ENCODE peak calls at places on chromosome 19, in seven cellular contexts. G is AG04450, W is cardiac muscle cell, H is GM12878, T is bronchial epithelial cell, P is tibial nerve, I is fibroblast of the aortic adventitia. D is an unnamed sample.
A peak's percentile ranks its signal among the peaks of the same experiment; 100 is the strongest.

GRCh38 chr19:17625043-17625442 is 63.1 kb downstream of the UNC13A start:
- DNase-seq in P (no peak), T (no peak), I (no peak), W (no peak), G (no peak), H (no peak), D (no peak)

GRCh38 chr19:3699071-3699740 is 1.1 kb downstream of the PIP5K1C start:
- DNase-seq in I (peak; percentile 47), T (peak; percentile 15), P (peak; percentile 52), G (no peak), H (no peak), W (peak; percentile 56), D (no peak)

GRCh38 chr19:33143897-33144405 is 12.0 kb downstream of the WDR88 start:
- DNase-seq in G (peak; percentile 6), H (no peak), I (peak; percentile 72), T (peak; percentile 27), W (peak; percentile 68), P (peak; percentile 60), D (no peak)

GRCh38 chr19:34808566-34808965 is 35.6 kb upstream of the ZNF599 start:
- DNase-seq in W (peak; percentile 73), T (peak; percentile 88), P (no peak), H (no peak), I (peak; percentile 53), G (peak; percentile 20), D (peak; percentile 1)

GRCh38 chr19:24159707-24160106 is 72.7 kb downstream of the ZNF254 start:
- DNase-seq in G (no peak), I (no peak), H (no peak), T (peak; percentile 43), P (no peak), W (peak; percentile 4), D (no peak)

GRCh38 chr19:42252365-42253244 is 2.3 kb downstream of the ERF start:
- DNase-seq in W (peak; percentile 68), G (no peak), I (peak; percentile 54), H (no peak), P (no peak), T (peak; percentile 43), D (no peak)

GRCh38 chr19:9786342-9786741 is 17.8 kb upstream of the ZNF846 start:
- DNase-seq in I (no peak), G (no peak), W (no peak), H (no peak), T (no peak), P (no peak), D (no peak)

GRCh38 chr19:35908977-35909683 is 1.0 kb upstream of the TYROBP start:
- DNase-seq in W (no peak), I (no peak), H (no peak), G (no peak), T (no peak), P (peak; percentile 73), D (no peak)

GRCh38 chr19:52211926-52212571 is 22.2 kb downstream of the PPP2R1A start:
- DNase-seq in P (no peak), W (no peak), T (no peak), I (no peak), G (no peak), H (no peak), D (no peak)

GRCh38 chr19:56314018-56314583 is 538 bp downstream of the ZSCAN5A start:
- DNase-seq in G (no peak), H (no peak), I (no peak), T (no peak), W (no peak), P (peak; percentile 9), D (no peak)

GRCh38 chr19:38684078-38684861 is 36.8 kb downstream of the ACTN4 start:
- DNase-seq in H (no peak), P (no peak), I (peak; percentile 95), T (peak; percentile 94), W (peak; percentile 94), G (no peak), D (peak; percentile 83)

GRCh38 chr19:32658075-32658474 is 16.9 kb downstream of the ANKRD27 start:
- DNase-seq in G (no peak), H (no peak), W (no peak), P (no peak), I (no peak), T (no peak), D (no peak)

GRCh38 chr19:7637374-7638256 is 705 bp downstream of the STXBP2 start:
- DNase-seq in H (no peak), G (no peak), I (no peak), P (no peak), W (peak; percentile 57), T (no peak), D (no peak)

GRCh38 chr19:18499055-18499775 is 22.7 kb downstream of the ELL start:
- DNase-seq in G (no peak), T (no peak), P (no peak), W (no peak), I (no peak), H (no peak), D (no peak)

GRCh38 chr19:21586341-21587116 is 81.1 kb downstream of the ZNF429 start:
- DNase-seq in T (no peak), W (no peak), G (no peak), H (no peak), I (no peak), P (no peak), D (no peak)

GRCh38 chr19:29084266-29084665 is 128.7 kb downstream of the UQCRFS1 start:
- DNase-seq in T (no peak), P (no peak), I (peak; percentile 13), W (peak; percentile 7), G (no peak), H (no peak), D (no peak)

GRCh38 chr19:49217382-49217781 is 59.8 kb downstream of the TRPM4 start:
- DNase-seq in H (no peak), P (no peak), W (peak; percentile 84), G (no peak), T (no peak), I (peak; percentile 13), D (no peak)

GRCh38 chr19:10965398-10965797 is 4.6 kb downstream of the SMARCA4 start:
- DNase-seq in G (no peak), I (no peak), W (no peak), T (no peak), P (no peak), H (no peak), D (no peak)

GRCh38 chr19:10971107-10971715 is 10.4 kb downstream of the SMARCA4 start:
- DNase-seq in G (no peak), T (no peak), W (no peak), P (no peak), I (no peak), H (no peak), D (no peak)

GRCh38 chr19:10964903-10965302 is 4.1 kb downstream of the SMARCA4 start:
- DNase-seq in H (no peak), G (no peak), I (no peak), P (no peak), W (no peak), T (no peak), D (no peak)

GRCh38 chr19:10966809-10967208 is 6.0 kb downstream of the SMARCA4 start:
- DNase-seq in H (no peak), G (no peak), I (no peak), P (no peak), W (no peak), T (no peak), D (no peak)

DNA sequence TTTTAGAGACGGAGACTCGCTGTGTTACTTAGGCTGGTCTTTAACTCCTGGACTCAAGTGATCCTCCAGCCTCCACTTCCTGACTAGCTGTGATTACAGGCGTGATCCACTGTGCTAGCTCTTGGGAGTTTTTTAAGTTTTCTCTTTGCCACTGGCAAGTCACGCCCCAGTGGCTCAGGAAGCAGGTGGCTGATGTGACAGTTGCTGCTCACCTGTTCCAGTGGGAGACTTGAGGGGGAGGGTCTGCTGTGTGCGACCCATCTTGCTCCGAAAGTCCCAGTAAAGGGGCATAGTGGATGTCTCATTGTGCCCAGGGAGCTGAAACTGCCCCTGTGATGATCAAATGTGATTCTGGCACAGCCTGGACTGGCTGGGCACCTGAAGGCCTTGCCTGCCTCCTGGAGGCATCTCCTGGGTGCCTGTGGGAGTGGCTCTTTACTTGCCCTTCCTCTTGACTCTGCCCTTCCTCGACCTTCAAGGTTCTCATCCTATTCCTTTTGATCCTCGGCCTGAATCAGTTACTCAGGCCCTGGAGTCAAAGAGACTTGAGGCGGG is 7.8 kb downstream of the SMARCA4 start:
- DNase-seq in P (no peak), W (no peak), G (no peak), H (peak; percentile 41), T (no peak), I (no peak), D (no peak)
- H3K4me3 ChIP-seq in P (no peak overlapping the region), W (no peak overlapping the region), G (no peak overlapping the region), H (peak overlapping the region; percentile 50), T (no peak overlapping the region), I (no peak overlapping the region), D (no peak overlapping the region)

DNA sequence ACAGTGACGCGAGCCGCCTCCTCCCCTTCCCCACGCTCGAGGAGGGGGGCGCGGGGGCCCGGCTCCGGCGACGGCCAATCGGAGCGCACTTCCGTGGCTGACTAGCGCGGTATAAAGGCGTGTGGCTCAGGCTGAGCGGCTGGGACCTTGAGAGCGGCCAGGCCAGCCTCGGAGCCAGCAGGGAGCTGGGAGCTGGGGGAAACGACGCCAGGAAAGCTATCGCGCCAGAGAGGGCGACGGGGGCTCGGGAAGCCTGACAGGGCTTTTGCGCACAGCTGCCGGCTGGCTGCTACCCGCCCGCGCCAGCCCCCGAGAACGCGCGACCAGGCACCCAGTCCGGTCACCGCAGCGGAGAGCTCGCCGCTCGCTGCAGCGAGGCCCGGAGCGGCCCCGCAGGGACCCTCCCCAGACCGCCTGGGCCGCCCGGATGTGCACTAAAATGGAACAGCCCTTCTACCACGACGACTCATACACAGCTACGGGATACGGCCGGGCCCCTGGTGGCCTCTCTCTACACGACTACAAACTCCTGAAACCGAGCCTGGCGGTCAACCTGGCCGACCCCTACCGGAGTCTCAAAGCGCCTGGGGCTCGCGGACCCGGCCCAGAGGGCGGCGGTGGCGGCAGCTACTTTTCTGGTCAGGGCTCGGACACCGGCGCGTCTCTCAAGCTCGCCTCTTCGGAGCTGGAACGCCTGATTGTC is at the start of gene JUNB:
- DNase-seq in G (peak; percentile 94), H (peak; percentile 86), W (peak; percentile 99), P (peak; percentile 97), T (peak; percentile 88), I (peak; percentile 98), D (peak; percentile 92)
- TF ChIP-seq CTCF in G (peak; percentile 14), H (peak; percentile 1), W (no peak), P (peak; percentile 54), T (no peak), I (no peak), D (no peak)

DNA sequence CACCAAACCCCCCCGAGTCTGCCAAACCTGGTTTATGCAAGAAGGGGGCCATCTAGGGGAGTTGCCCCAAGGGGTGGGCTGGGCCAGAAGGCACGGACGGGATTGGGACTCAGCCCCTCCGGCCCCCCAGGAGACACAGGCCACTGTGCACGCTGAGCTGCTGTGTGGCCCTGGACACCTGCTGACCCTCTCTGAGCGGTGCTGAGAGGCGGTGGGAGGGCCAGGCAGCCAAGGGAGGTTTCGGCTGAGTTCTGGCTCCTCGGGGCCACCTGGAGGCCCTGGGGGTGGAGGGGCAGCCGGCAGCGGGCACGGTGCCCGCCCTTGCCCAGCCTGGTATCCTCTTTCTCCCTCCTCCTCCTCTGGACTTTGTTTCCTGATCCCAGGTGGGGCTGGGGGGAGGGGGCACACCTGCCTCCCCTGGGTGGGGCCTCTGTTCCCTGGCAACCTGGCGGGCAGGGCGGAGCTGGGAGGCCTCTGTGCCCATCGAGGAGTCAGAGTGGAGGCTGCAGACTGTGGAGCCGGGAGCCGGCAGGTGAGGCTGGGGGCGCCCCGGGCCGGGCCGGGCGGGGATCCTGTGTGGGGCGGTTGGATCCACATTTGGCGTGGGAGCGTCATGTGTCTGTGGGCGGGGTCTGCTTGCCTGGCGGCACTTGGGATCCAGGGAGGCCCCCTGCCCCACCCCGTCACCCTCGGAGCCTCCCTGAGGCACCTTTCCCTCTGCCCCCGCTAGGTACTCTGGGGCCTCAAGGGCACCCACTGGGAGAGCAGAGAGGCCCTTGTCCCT is at the start of gene MISP:
- DNase-seq in G (no peak), I (no peak), H (no peak), T (peak; percentile 66), W (no peak), P (no peak), D (no peak)
- H3K4me3 ChIP-seq in G (no peak within 1 kb of the TSS), I (no peak within 1 kb of the TSS), H (no peak within 1 kb of the TSS), T (peak within 1 kb of the TSS; percentile 58), W (no peak within 1 kb of the TSS), P (no peak within 1 kb of the TSS), D (no peak within 1 kb of the TSS)

GRCh38 chr19:37583340-37583739 is 11.3 kb downstream of the ZNF571 start:
- DNase-seq in P (no peak), W (no peak), H (no peak), T (no peak), G (no peak), I (no peak), D (no peak)
- TF ChIP-seq CTCF in P (no peak), W (no peak), H (no peak), T (no peak), G (no peak), I (no peak), D (no peak)

D was measured in HFF-Myc.